ENCODE peak calls at places on chromosomes 6 and 20, in five cellular contexts. T, R, S, Q and V are unnamed samples.

GRCh38 chr20:24109008-24109407 is 120.4 kb upstream of the GGTLC1 start:
- DNase-seq in S (no peak), Q (no peak), T (peak; percentile 60), R (no peak), V (no peak)

GRCh38 chr6:38876470-38876869 is 161.4 kb downstream of the DNAH8 start:
- DNase-seq in R (no peak), S (no peak), T (no peak), Q (peak; percentile 58), V (no peak)

GRCh38 chr6:13355043-13355945 is 27.0 kb upstream of the TBC1D7 start:
- DNase-seq in R (no peak), S (no peak), Q (peak; percentile 97), T (no peak), V (no peak)

GRCh38 chr6:150627601-150628012 is 27.9 kb downstream of the PLEKHG1 start:
- DNase-seq in S (no peak), Q (peak; percentile 63), T (no peak), R (no peak), V (no peak)

GRCh38 chr20:61604494-61604893 is 352.4 kb downstream of the CDH4 start:
- DNase-seq in Q (no peak), S (no peak), T (no peak), R (no peak), V (no peak)

GRCh38 chr6:34475167-34476047 is 9.5 kb downstream of the PACSIN1 start:
- DNase-seq in S (no peak), Q (no peak), R (no peak), T (no peak), V (no peak)

GRCh38 chr6:133348846-133349245 is 107.7 kb downstream of the EYA4 start:
- DNase-seq in R (no peak), S (no peak), Q (no peak), T (no peak), V (no peak)

GRCh38 chr6:11770546-11771466 is 7.8 kb downstream of the ADTRP start:
- DNase-seq in R (peak; percentile 91), S (peak; percentile 39), Q (peak; percentile 99), T (peak; percentile 62), V (peak; percentile 95)

GRCh38 chr6:138104618-138105213 is 2.5 kb downstream of the PERP start:
- DNase-seq in R (no peak), Q (no peak), T (no peak), S (no peak), V (no peak)

GRCh38 chr6:160102956-160103824 is 18.4 kb upstream of the SLC22A1 start:
- DNase-seq in R (no peak), S (no peak), Q (peak; percentile 37), T (peak; percentile 63), V (no peak)

GRCh38 chr6:32436995-32437836 is 2.5 kb upstream of the HLA-DRA start:
- DNase-seq in S (no peak), R (no peak), T (no peak), Q (peak; percentile 25), V (no peak)

GRCh38 chr20:7428946-7429345 is 511.3 kb downstream of the HAO1 start:
- DNase-seq in S (no peak), T (no peak), R (no peak), Q (no peak), V (no peak)

GRCh38 chr20:63289311-63290135 is 3.5 kb upstream of the COL20A1 start:
- DNase-seq in T (no peak), Q (no peak), R (no peak), S (no peak), V (no peak)

GRCh38 chr6:90003069-90003800 is 109.0 kb downstream of the GJA10 start:
- DNase-seq in R (no peak), S (no peak), Q (no peak), T (no peak), V (no peak)

GRCh38 chr6:51844391-51844735 is 243.1 kb downstream of the PKHD1 start:
- DNase-seq in S (peak; percentile 3), T (peak; percentile 42), Q (no peak), R (no peak), V (no peak)

GRCh38 chr20:44200371-44200770 is 10.2 kb downstream of the OSER1 start:
- DNase-seq in Q (no peak), R (no peak), S (no peak), T (no peak), V (no peak)

GRCh38 chr20:3696200-3696599 is 14.4 kb upstream of the ADAM33 start:
- DNase-seq in T (no peak), S (no peak), Q (no peak), R (no peak), V (no peak)

GRCh38 chr20:13029687-13030510 is 21.1 kb downstream of the SPTLC3 start:
- DNase-seq in Q (peak; percentile 84), T (no peak), S (peak; percentile 16), R (no peak), V (no peak)

GRCh38 chr6:126628125-126628524 is 288.2 kb downstream of the CENPW start:
- DNase-seq in R (no peak), Q (no peak), T (no peak), S (no peak), V (no peak)

GRCh38 chr20:63518946-63519764 is 1.4 kb upstream of the PPDPF start:
- DNase-seq in T (peak; percentile 46), S (no peak), Q (no peak), R (peak; percentile 44), V (peak; percentile 71)

GRCh38 chr6:5471637-5472430 is 210.5 kb downstream of the FARS2 start:
- DNase-seq in R (no peak), T (no peak), S (no peak), Q (no peak), V (no peak)

GRCh38 chr20:44584103-44584690 is 1.8 kb downstream of the PKIG start:
- DNase-seq in T (no peak), S (no peak), R (no peak), Q (no peak), V (no peak)

GRCh38 chr6:1463275-1463674 is 73.9 kb downstream of the FOXF2 start:
- DNase-seq in S (no peak), T (no peak), R (no peak), Q (no peak), V (no peak)

GRCh38 chr6:38646166-38646565 is 6.4 kb upstream of the BTBD9 start:
- DNase-seq in Q (no peak), T (no peak), S (no peak), R (no peak), V (no peak)

GRCh38 chr20:10179574-10180298 is 38.9 kb upstream of the SNAP25 start:
- DNase-seq in Q (peak; percentile 9), S (peak; percentile 15), R (no peak), T (no peak), V (no peak)

GRCh38 chr20:62481441-62482135 is 5.8 kb upstream of the GATA5 start:
- DNase-seq in T (no peak), R (no peak), Q (no peak), S (no peak), V (no peak)

GRCh38 chr6:52454556-52454955 is 34.4 kb downstream of the EFHC1 start:
- DNase-seq in S (no peak), T (no peak), Q (peak; percentile 38), R (no peak), V (no peak)

GRCh38 chr20:59439243-59439642 is 138.8 kb downstream of the EDN3 start:
- DNase-seq in R (no peak), Q (no peak), S (no peak), T (no peak), V (no peak)

GRCh38 chr6:108127826-108128225 is 38.0 kb upstream of the NR2E1 start:
- DNase-seq in T (no peak), R (no peak), Q (no peak), S (no peak), V (no peak)

GRCh38 chr20:38458314-38458713 is 14.3 kb upstream of the RALGAPB start:
- DNase-seq in Q (no peak), T (no peak), R (no peak), S (no peak), V (no peak)

GRCh38 chr6:33197431-33198048 is 2.9 kb downstream of the RXRB start:
- DNase-seq in S (peak; percentile 32), R (peak; percentile 56), T (no peak), Q (peak; percentile 82), V (no peak)

GRCh38 chr6:118739976-118740771 is 88.8 kb upstream of the CEP85L start:
- DNase-seq in Q (peak; percentile 45), S (no peak), R (no peak), T (no peak), V (no peak)

GRCh38 chr20:2236266-2236665 is 59.5 kb upstream of the TGM3 start:
- DNase-seq in R (no peak), T (no peak), S (no peak), Q (peak; percentile 68), V (no peak)

GRCh38 chr20:2234788-2235187 is 61.0 kb upstream of the TGM3 start:
- DNase-seq in T (no peak), Q (no peak), R (no peak), S (no peak), V (no peak)

GRCh38 chr20:2238601-2239000 is 57.2 kb upstream of the TGM3 start:
- DNase-seq in S (no peak), R (no peak), Q (no peak), T (peak; percentile 60), V (no peak)

GRCh38 chr20:2240835-2241234 is 55.0 kb upstream of the TGM3 start:
- DNase-seq in Q (no peak), T (no peak), R (no peak), S (no peak), V (no peak)

GRCh38 chr20:2237059-2237458 is 58.7 kb upstream of the TGM3 start:
- DNase-seq in R (peak; percentile 64), T (peak; percentile 89), S (no peak), Q (peak; percentile 94), V (peak; percentile 89)
- H3K4me1 ChIP-seq in R (no peaks in the 10 kb centered on the region), T (peaks cover 28% of the 10 kb centered on the region), S (peaks cover 4% of the 10 kb centered on the region), Q (peaks cover 7% of the 10 kb centered on the region), V (peaks cover 19% of the 10 kb centered on the region)

GRCh38 chr20:51363813-51364212 is 178.7 kb downstream of the NFATC2 start:
- DNase-seq in Q (no peak), S (no peak), R (no peak), T (no peak), V (no peak)
- H3K4me1 ChIP-seq in Q (no peaks in the 10 kb centered on the region), S (no peaks in the 10 kb centered on the region), R (no peaks in the 10 kb centered on the region), T (no peaks in the 10 kb centered on the region), V (peaks cover 4% of the 10 kb centered on the region)

GRCh38 chr6:21135484-21136005 is 458.0 kb upstream of the SOX4 start:
- DNase-seq in Q (no peak), R (no peak), S (no peak), T (no peak), V (no peak)
- H3K4me1 ChIP-seq in Q (peaks cover 6% of the 10 kb centered on the region), R (no peaks in the 10 kb centered on the region), S (no peaks in the 10 kb centered on the region), T (peaks cover 8% of the 10 kb centered on the region), V (no peaks in the 10 kb centered on the region)

GRCh38 chr20:53831228-53831627 is 237.6 kb upstream of the ZNF217 start:
- DNase-seq in R (no peak), S (no peak), Q (no peak), T (peak; percentile 26), V (no peak)

GRCh38 chr20:53829706-53830521 is 236.3 kb upstream of the ZNF217 start:
- DNase-seq in R (no peak), T (peak; percentile 60), S (peak; percentile 63), Q (peak; percentile 49), V (no peak)

GRCh38 chr20:53832499-53832898 is 237.9 kb downstream of the BCAS1 start:
- DNase-seq in Q (no peak), S (no peak), T (peak; percentile 23), R (no peak), V (no peak)

GRCh38 chr20:53833333-53834043 is 236.9 kb downstream of the BCAS1 start:
- DNase-seq in S (no peak), R (no peak), Q (no peak), T (peak; percentile 35), V (no peak)

GRCh38 chr20:53831812-53832211 is 238.2 kb upstream of the ZNF217 start:
- DNase-seq in S (no peak), T (no peak), R (no peak), Q (no peak), V (no peak)
- H3K4me1 ChIP-seq in S (peaks cover 26% of the 10 kb centered on the region), T (peaks cover 28% of the 10 kb centered on the region), R (peaks cover 21% of the 10 kb centered on the region), Q (peaks cover 18% of the 10 kb centered on the region), V (peaks cover 44% of the 10 kb centered on the region)